ENCODE peak calls at places on chromosomes 13 and 19, in five cellular contexts. One of them, this sample, is unnamed.

GRCh38 chr13:55761986-55762385 is 1378.7 kb upstream of the PRR20A start:
- DNase-seq in neural crest cell: no peak
- DNase-seq in fibroblast of the aortic adventitia: no peak
- DNase-seq in keratinocyte: no peak
- DNase-seq in heart left ventricle: no peak
- DNase-seq in this sample: no peak

GRCh38 chr13:108919036-108919907 is 289.9 kb downstream of the MYO16 start:
- DNase-seq in neural crest cell: no peak
- DNase-seq in heart left ventricle: no peak
- DNase-seq in keratinocyte: no peak
- DNase-seq in fibroblast of the aortic adventitia: no peak
- DNase-seq in this sample: peak; percentile 29

GRCh38 chr19:46218160-46218559 is 11.4 kb upstream of the IGFL1 start:
- DNase-seq in neural crest cell: peak; percentile 63
- DNase-seq in heart left ventricle: no peak
- DNase-seq in keratinocyte: no peak
- DNase-seq in fibroblast of the aortic adventitia: peak; percentile 32
- DNase-seq in this sample: peak; percentile 24

GRCh38 chr19:13859361-13859880 is 17.5 kb upstream of the NANOS3 start:
- DNase-seq in fibroblast of the aortic adventitia: no peak
- DNase-seq in neural crest cell: no peak
- DNase-seq in heart left ventricle: no peak
- DNase-seq in keratinocyte: no peak
- DNase-seq in this sample: no peak

GRCh38 chr13:99144306-99144705 is 56.3 kb upstream of the UBAC2 start:
- DNase-seq in heart left ventricle: no peak
- DNase-seq in keratinocyte: no peak
- DNase-seq in fibroblast of the aortic adventitia: no peak
- DNase-seq in neural crest cell: no peak
- DNase-seq in this sample: no peak

GRCh38 chr13:113044431-113045114 is 61.0 kb upstream of the F7 start:
- DNase-seq in neural crest cell: no peak
- DNase-seq in heart left ventricle: peak; percentile 17
- DNase-seq in keratinocyte: no peak
- DNase-seq in fibroblast of the aortic adventitia: no peak
- DNase-seq in this sample: no peak

GRCh38 chr19:5358173-5358800 is 17.7 kb upstream of the PTPRS start:
- DNase-seq in heart left ventricle: no peak
- DNase-seq in neural crest cell: no peak
- DNase-seq in fibroblast of the aortic adventitia: peak; percentile 25
- DNase-seq in keratinocyte: no peak
- DNase-seq in this sample: no peak

GRCh38 chr13:43019811-43020210 is 3.6 kb upstream of the DNAJC15 start:
- DNase-seq in fibroblast of the aortic adventitia: peak; percentile 37
- DNase-seq in neural crest cell: no peak
- DNase-seq in heart left ventricle: no peak
- DNase-seq in keratinocyte: no peak
- DNase-seq in this sample: no peak

GRCh38 chr13:94674609-94675348 is 37.6 kb downstream of the SOX21 start:
- DNase-seq in neural crest cell: peak; percentile 72
- DNase-seq in keratinocyte: peak; percentile 21
- DNase-seq in heart left ventricle: no peak
- DNase-seq in fibroblast of the aortic adventitia: peak; percentile 57
- DNase-seq in this sample: peak; percentile 50

GRCh38 chr13:112464720-112465119 is 88.6 kb downstream of the SPACA7 start:
- DNase-seq in heart left ventricle: no peak
- DNase-seq in neural crest cell: no peak
- DNase-seq in fibroblast of the aortic adventitia: no peak
- DNase-seq in keratinocyte: no peak
- DNase-seq in this sample: no peak

GRCh38 chr19:16949496-16950023 is 60.8 kb downstream of the F2RL3 start:
- DNase-seq in keratinocyte: no peak
- DNase-seq in fibroblast of the aortic adventitia: no peak
- DNase-seq in heart left ventricle: no peak
- DNase-seq in neural crest cell: no peak
- DNase-seq in this sample: no peak

GRCh38 chr13:64755961-64756360 is 2474.2 kb downstream of the PCDH9 start:
- DNase-seq in neural crest cell: no peak
- DNase-seq in fibroblast of the aortic adventitia: peak; percentile 94
- DNase-seq in keratinocyte: no peak
- DNase-seq in heart left ventricle: no peak
- DNase-seq in this sample: no peak

GRCh38 chr13:106612688-106613087 is 44.8 kb upstream of the ARGLU1 start:
- DNase-seq in fibroblast of the aortic adventitia: peak; percentile 62
- DNase-seq in heart left ventricle: peak; percentile 41
- DNase-seq in neural crest cell: no peak
- DNase-seq in keratinocyte: no peak
- DNase-seq in this sample: peak; percentile 56

GRCh38 chr13:50359779-50360178 is 344.5 kb downstream of the KCNRG start:
- DNase-seq in neural crest cell: no peak
- DNase-seq in keratinocyte: no peak
- DNase-seq in heart left ventricle: no peak
- DNase-seq in fibroblast of the aortic adventitia: no peak
- DNase-seq in this sample: no peak

GRCh38 chr13:49859568-49859967 is 67.1 kb upstream of the KPNA3 start:
- DNase-seq in neural crest cell: no peak
- DNase-seq in keratinocyte: no peak
- DNase-seq in heart left ventricle: no peak
- DNase-seq in fibroblast of the aortic adventitia: peak; percentile 92
- DNase-seq in this sample: no peak

GRCh38 chr13:44470623-44471562 is 97.3 kb downstream of the SERP2 start:
- DNase-seq in fibroblast of the aortic adventitia: peak; percentile 58
- DNase-seq in neural crest cell: no peak
- DNase-seq in keratinocyte: no peak
- DNase-seq in heart left ventricle: no peak
- DNase-seq in this sample: no peak

GRCh38 chr19:12794196-12794921 is 3.1 kb downstream of the JUNB start:
- DNase-seq in heart left ventricle: no peak
- DNase-seq in neural crest cell: no peak
- DNase-seq in keratinocyte: no peak
- DNase-seq in fibroblast of the aortic adventitia: peak; percentile 75
- DNase-seq in this sample: no peak

GRCh38 chr19:42942187-42942789 is 5.3 kb upstream of the PSG7 start:
- DNase-seq in neural crest cell: no peak
- DNase-seq in keratinocyte: no peak
- DNase-seq in fibroblast of the aortic adventitia: peak; percentile 52
- DNase-seq in heart left ventricle: no peak
- DNase-seq in this sample: no peak

GRCh38 chr13:40125336-40125735 is 469.9 kb downstream of the COG6 start:
- DNase-seq in neural crest cell: no peak
- DNase-seq in fibroblast of the aortic adventitia: no peak
- DNase-seq in heart left ventricle: no peak
- DNase-seq in keratinocyte: no peak
- DNase-seq in this sample: no peak

GRCh38 chr13:43072394-43072793 is 49.0 kb downstream of the DNAJC15 start:
- DNase-seq in fibroblast of the aortic adventitia: no peak
- DNase-seq in heart left ventricle: peak; percentile 45
- DNase-seq in neural crest cell: no peak
- DNase-seq in keratinocyte: no peak
- DNase-seq in this sample: no peak

GRCh38 chr19:48551437-48552302 is at the start of gene SULT2B1:
- DNase-seq in heart left ventricle: no peak
- DNase-seq in fibroblast of the aortic adventitia: no peak
- DNase-seq in keratinocyte: no peak
- DNase-seq in neural crest cell: no peak
- DNase-seq in this sample: peak; percentile 92

GRCh38 chr19:54390942-54391577 is 24.2 kb upstream of the TTYH1 start:
- DNase-seq in fibroblast of the aortic adventitia: peak; percentile 69
- DNase-seq in keratinocyte: peak; percentile 4
- DNase-seq in neural crest cell: peak; percentile 82
- DNase-seq in heart left ventricle: no peak
- DNase-seq in this sample: peak; percentile 51

GRCh38 chr13:109669234-109669612 is 117.2 kb downstream of the IRS2 start:
- DNase-seq in fibroblast of the aortic adventitia: no peak
- DNase-seq in keratinocyte: no peak
- DNase-seq in neural crest cell: no peak
- DNase-seq in heart left ventricle: peak; percentile 41
- DNase-seq in this sample: no peak

GRCh38 chr19:14442904-14443631 is 10.0 kb downstream of the PKN1 start:
- DNase-seq in neural crest cell: no peak
- DNase-seq in keratinocyte: no peak
- DNase-seq in fibroblast of the aortic adventitia: no peak
- DNase-seq in heart left ventricle: no peak
- DNase-seq in this sample: no peak

GRCh38 chr19:46634045-46634655 is 1.9 kb downstream of the GNG8 start:
- DNase-seq in keratinocyte: peak; percentile 88
- DNase-seq in heart left ventricle: peak; percentile 81
- DNase-seq in neural crest cell: peak; percentile 77
- DNase-seq in fibroblast of the aortic adventitia: peak; percentile 73
- DNase-seq in this sample: peak; percentile 97

GRCh38 chr13:97133955-97134354 is 88.2 kb upstream of the MBNL2 start:
- DNase-seq in neural crest cell: no peak
- DNase-seq in keratinocyte: no peak
- DNase-seq in fibroblast of the aortic adventitia: no peak
- DNase-seq in heart left ventricle: no peak
- DNase-seq in this sample: no peak

GRCh38 chr13:99199541-99200432 is 867 bp upstream of the UBAC2 start:
- DNase-seq in keratinocyte: no peak
- DNase-seq in fibroblast of the aortic adventitia: peak; percentile 30
- DNase-seq in neural crest cell: no peak
- DNase-seq in heart left ventricle: no peak
- DNase-seq in this sample: peak; percentile 15

GRCh38 chr13:32417995-32418394 is 9.9 kb downstream of the N4BP2L1 start:
- DNase-seq in keratinocyte: no peak
- DNase-seq in neural crest cell: no peak
- DNase-seq in heart left ventricle: no peak
- DNase-seq in fibroblast of the aortic adventitia: no peak
- DNase-seq in this sample: no peak

GRCh38 chr13:32414580-32414979 is 13.3 kb downstream of the N4BP2L1 start:
- DNase-seq in fibroblast of the aortic adventitia: no peak
- DNase-seq in heart left ventricle: no peak
- DNase-seq in neural crest cell: no peak
- DNase-seq in keratinocyte: no peak
- DNase-seq in this sample: no peak

GRCh38 chr13:32419862-32420261 is 8.1 kb downstream of the N4BP2L1 start:
- DNase-seq in heart left ventricle: no peak
- DNase-seq in neural crest cell: no peak
- DNase-seq in fibroblast of the aortic adventitia: no peak
- DNase-seq in keratinocyte: no peak
- DNase-seq in this sample: no peak

GRCh38 chr13:32413284-32413683 is 14.6 kb downstream of the N4BP2L1 start:
- DNase-seq in heart left ventricle: no peak
- DNase-seq in keratinocyte: no peak
- DNase-seq in fibroblast of the aortic adventitia: no peak
- DNase-seq in neural crest cell: no peak
- DNase-seq in this sample: no peak

GRCh38 chr13:32415019-32415418 is 12.9 kb downstream of the N4BP2L1 start:
- DNase-seq in neural crest cell: no peak
- DNase-seq in keratinocyte: no peak
- DNase-seq in fibroblast of the aortic adventitia: peak; percentile 8
- DNase-seq in heart left ventricle: no peak
- DNase-seq in this sample: peak; percentile 33
- TF ChIP-seq CTCF in neural crest cell: peak; percentile 62
- TF ChIP-seq CTCF in keratinocyte: peak; percentile 53
- TF ChIP-seq CTCF in fibroblast of the aortic adventitia: peak; percentile 60
- TF ChIP-seq CTCF in heart left ventricle: peak; percentile 15
- TF ChIP-seq CTCF in this sample: peak; percentile 40

DNA sequence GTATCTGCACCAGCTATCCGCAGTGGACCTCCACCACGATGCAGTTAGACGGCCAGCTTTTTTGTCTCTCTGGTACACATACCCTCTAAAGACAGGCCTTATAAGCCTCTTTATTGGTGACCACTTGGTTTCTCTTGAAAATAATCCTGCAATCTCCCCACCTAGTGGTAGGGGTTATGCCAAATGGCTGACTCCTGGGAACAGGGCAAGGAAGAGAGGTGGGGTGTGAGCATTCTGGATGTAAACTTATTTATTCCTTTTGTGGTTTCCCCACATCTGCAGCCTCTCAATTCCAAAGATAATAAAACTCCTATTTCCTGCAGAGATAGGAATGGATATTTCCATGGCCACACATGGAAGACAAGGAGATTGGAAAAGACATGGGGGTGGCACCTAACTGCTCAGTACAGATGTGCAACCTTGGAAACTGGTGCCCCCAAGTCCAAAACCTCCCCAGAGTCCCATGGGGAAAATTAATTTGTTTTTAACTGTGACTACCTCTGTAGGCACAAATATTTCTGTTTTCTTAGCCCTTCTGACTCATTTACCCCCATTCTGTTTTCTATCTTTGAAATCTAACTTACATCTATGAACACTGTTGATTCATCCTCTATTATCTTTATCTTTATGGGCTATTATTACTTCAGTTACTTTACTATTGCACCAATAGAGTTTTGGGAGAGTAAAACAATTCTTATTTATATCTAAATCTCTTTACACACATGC is 112.7 kb upstream of the TSHZ3 start:
- DNase-seq in heart left ventricle: no peak
- DNase-seq in neural crest cell: no peak
- DNase-seq in fibroblast of the aortic adventitia: peak; percentile 73
- DNase-seq in keratinocyte: no peak
- DNase-seq in this sample: no peak
- TF ChIP-seq CTCF in heart left ventricle: no peak
- TF ChIP-seq CTCF in neural crest cell: no peak
- TF ChIP-seq CTCF in fibroblast of the aortic adventitia: peak; percentile 48
- TF ChIP-seq CTCF in keratinocyte: peak; percentile 1
- TF ChIP-seq CTCF in this sample: no peak

DNA sequence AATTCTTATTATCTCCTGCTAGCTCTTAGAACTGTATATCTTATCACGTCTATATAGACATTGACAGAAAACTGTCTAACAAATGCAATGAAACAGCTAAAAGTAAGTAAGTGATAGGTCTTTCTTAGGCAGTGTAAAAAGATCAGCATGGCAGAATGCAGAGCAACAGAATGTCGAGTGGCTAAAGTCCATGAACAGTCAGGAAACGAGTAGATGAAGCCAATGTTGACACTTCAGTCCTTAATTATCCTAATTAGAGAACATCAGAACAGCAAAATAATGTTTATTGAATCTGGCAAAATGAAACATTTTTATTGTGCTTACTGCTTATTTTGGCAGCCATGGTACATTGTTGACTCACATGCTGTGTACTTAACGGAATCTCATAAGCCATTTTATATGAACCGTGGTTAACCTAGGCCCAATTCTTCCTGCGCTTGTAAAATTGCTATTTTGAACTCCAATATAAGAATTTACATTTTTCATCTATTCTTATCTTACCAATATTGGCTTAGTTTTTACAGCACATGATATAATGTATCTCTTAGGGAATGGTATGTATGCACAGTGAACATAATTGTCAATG is 748.1 kb downstream of the DACH1 start:
- DNase-seq in heart left ventricle: no peak
- DNase-seq in neural crest cell: no peak
- DNase-seq in fibroblast of the aortic adventitia: no peak
- DNase-seq in keratinocyte: no peak
- DNase-seq in this sample: no peak
- TF ChIP-seq CTCF in heart left ventricle: no peak
- TF ChIP-seq CTCF in neural crest cell: no peak
- TF ChIP-seq CTCF in fibroblast of the aortic adventitia: no peak
- TF ChIP-seq CTCF in keratinocyte: no peak
- TF ChIP-seq CTCF in this sample: no peak

DNA sequence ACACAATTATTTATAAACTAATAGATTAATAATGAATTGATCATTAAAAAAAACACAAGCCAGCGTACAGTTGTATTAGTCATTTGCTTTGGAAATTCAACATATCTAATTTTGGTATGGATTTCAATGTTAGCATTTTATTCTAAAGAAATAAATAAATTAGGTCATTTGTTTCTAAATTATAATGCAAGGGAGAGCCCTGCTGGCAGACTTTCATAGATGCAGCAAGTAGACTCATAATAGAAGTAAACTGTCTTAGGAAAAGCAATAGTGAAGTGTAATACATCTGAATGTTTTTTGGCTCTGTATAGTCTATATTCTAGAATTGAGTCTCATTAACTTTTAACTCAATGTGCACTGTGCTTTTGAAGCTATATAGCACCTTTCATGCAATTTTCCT is 982.4 kb upstream of the MIR17HG start:
- DNase-seq in fibroblast of the aortic adventitia: peak; percentile 7
- DNase-seq in heart left ventricle: no peak
- DNase-seq in keratinocyte: no peak
- DNase-seq in neural crest cell: no peak
- DNase-seq in this sample: no peak
- TF ChIP-seq CTCF in fibroblast of the aortic adventitia: no peak
- TF ChIP-seq CTCF in heart left ventricle: peak; percentile 37
- TF ChIP-seq CTCF in keratinocyte: no peak
- TF ChIP-seq CTCF in neural crest cell: peak; percentile 53
- TF ChIP-seq CTCF in this sample: no peak

This sample was measured in colonic mucosa.